ENCODE peak calls at places on chromosomes 5 and 9, in six cellular contexts. O is NCI-H2081; E is AML-193; H is hepatocyte; M is left cardiac atrium; K is activated naive CD8-positive, alpha-beta T cell treated with anti-CD3 and anti-CD28 coated beads, Interleukin-2, amount 50 U/mL, for 24 hours. Y is an unnamed sample.

GRCh38 chr9:112348257-112348992 is 15.0 kb upstream of the PTBP3 start:
- DNase-seq in M (peak), O (no peak), E (no peak), H (peak), K (peak), Y (no peak)

GRCh38 chr9:130583271-130583670 is 3.9 kb downstream of the FUBP3 start:
- DNase-seq in H (no peak), O (no peak), E (no peak), M (no peak), K (no peak), Y (no peak)

GRCh38 chr5:92508271-92508670 is 1072.7 kb downstream of the NR2F1-AS1 start:
- DNase-seq in M (no peak), H (no peak), K (no peak), E (no peak), O (no peak), Y (no peak)

GRCh38 chr9:4967521-4967920 is 17.6 kb upstream of the JAK2 start:
- DNase-seq in H (no peak), M (no peak), E (no peak), K (no peak), O (no peak), Y (no peak)

GRCh38 chr5:122300968-122301367 is 11.1 kb upstream of the SNCAIP start:
- DNase-seq in M (no peak), E (no peak), H (no peak), K (no peak), O (no peak), Y (no peak)

GRCh38 chr9:22211588-22212360 is 202.7 kb upstream of the CDKN2B start:
- DNase-seq in H (peak), K (no peak), E (no peak), M (no peak), O (no peak), Y (no peak)

GRCh38 chr5:59390989-59391388 is 502.5 kb downstream of the PDE4D start:
- DNase-seq in K (no peak), E (no peak), O (no peak), H (no peak), M (no peak), Y (no peak)

GRCh38 chr9:104961238-104961637 is 33.3 kb upstream of the ABCA1 start:
- DNase-seq in O (no peak), E (peak), H (peak), K (peak), M (no peak), Y (peak)

GRCh38 chr5:157252741-157253465 is 13.0 kb upstream of the CYFIP2 start:
- DNase-seq in E (no peak), K (peak), M (no peak), O (no peak), H (no peak), Y (no peak)

GRCh38 chr5:84872768-84873167 is 488.1 kb upstream of the EDIL3 start:
- DNase-seq in M (no peak), O (no peak), E (no peak), K (no peak), H (no peak), Y (no peak)

GRCh38 chr5:150139334-150139733 is 16.3 kb downstream of the PDGFRB start:
- DNase-seq in H (no peak), O (no peak), E (no peak), M (no peak), K (no peak), Y (no peak)

Y was measured in K562.